ENCODE peak calls at places on chromosomes 11 and 22, in four cellular contexts. C is CD4-positive, CD25-positive, alpha-beta regulatory T cell; I is H1; F is mammary epithelial cell. R is an unnamed sample.

GRCh38 chr11:57276169-57276854 is 39.3 kb upstream of the APLNR start:
- DNase-seq in F (no peak), I (no peak), C (no peak), R (no peak)

GRCh38 chr11:13277719-13278619 is at the start of gene BMAL1:
- DNase-seq in C (peak), F (no peak), I (peak), R (peak)

GRCh38 chr11:109267293-109268095 is 154.5 kb upstream of the C11orf87 start:
- DNase-seq in C (no peak), F (peak), I (no peak), R (no peak)

GRCh38 chr22:43446881-43447280 is 35.1 kb downstream of the MPPED1 start:
- DNase-seq in F (no peak), C (no peak), I (no peak), R (no peak)

GRCh38 chr11:71286701-71287643 is 34.6 kb upstream of the SHANK2 start:
- DNase-seq in I (no peak), F (peak), C (no peak), R (peak)

GRCh38 chr11:120337133-120337895 is 1.1 kb downstream of the ARHGEF12 start:
- DNase-seq in F (peak), C (no peak), I (no peak), R (peak)

GRCh38 chr22:20211997-20212753 is 55.9 kb downstream of the RTN4R start:
- DNase-seq in F (peak), C (no peak), I (no peak), R (peak)

GRCh38 chr11:93113824-93114223 is 84.0 kb downstream of the SLC36A4 start:
- DNase-seq in C (no peak), F (no peak), I (peak), R (no peak)

GRCh38 chr11:123616505-123617198 is 37.8 kb downstream of the SCN3B start:
- DNase-seq in C (no peak), F (peak), I (no peak), R (no peak)

GRCh38 chr22:24727218-24727851 is 47.2 kb downstream of the PIWIL3 start:
- DNase-seq in I (no peak), C (no peak), F (peak), R (no peak)

GRCh38 chr11:14418801-14419417 is 59.9 kb upstream of the RRAS2 start:
- DNase-seq in F (no peak), I (no peak), C (no peak), R (no peak)

GRCh38 chr11:117970400-117971024 is 15.7 kb upstream of the IL10RA start:
- DNase-seq in F (peak), I (no peak), C (no peak), R (no peak)

GRCh38 chr11:105935791-105936190 is 86.2 kb downstream of the MSANTD4 start:
- DNase-seq in C (no peak), I (no peak), F (peak), R (no peak)

GRCh38 chr11:69122642-69123431 is 32.9 kb upstream of the SMIM38 start:
- DNase-seq in F (peak), C (no peak), I (peak), R (peak)

GRCh38 chr11:86799680-86800075 is 664 bp upstream of the PRSS23 start:
- DNase-seq in F (no peak), C (no peak), I (no peak), R (no peak)

GRCh38 chr22:45259754-45260394 is 19.2 kb upstream of the KIAA0930 start:
- DNase-seq in C (no peak), F (no peak), I (no peak), R (no peak)

GRCh38 chr11:60594998-60595637 is 79.9 kb downstream of the MS4A13 start:
- DNase-seq in I (no peak), C (no peak), F (no peak), R (no peak)

GRCh38 chr11:65858354-65859133 is 564 bp upstream of the CFL1 start:
- DNase-seq in C (no peak), F (no peak), I (no peak), R (no peak)

GRCh38 chr22:49224243-49224642 is 603.4 kb downstream of the BRD1 start:
- DNase-seq in C (no peak), I (no peak), F (no peak), R (no peak)

GRCh38 chr11:18731949-18732821 is 6.2 kb upstream of the IGSF22 start:
- DNase-seq in C (peak), I (peak), F (peak), R (no peak)

GRCh38 chr22:17717708-17718107 is 56.6 kb downstream of the BID start:
- DNase-seq in I (no peak), C (no peak), F (peak), R (no peak)

GRCh38 chr22:42171417-42171816 is 40.8 kb upstream of the CYP2D6 start:
- DNase-seq in I (no peak), F (no peak), C (no peak), R (no peak)

GRCh38 chr11:120511804-120512726 is 517 bp downstream of the GRIK4 start:
- DNase-seq in C (no peak), F (no peak), I (no peak), R (peak)

GRCh38 chr11:8597182-8597581 is 3.2 kb upstream of the STK33 start:
- DNase-seq in F (peak), C (no peak), I (no peak), R (no peak)

GRCh38 chr11:36273110-36273509 is 16.1 kb downstream of the COMMD9 start:
- DNase-seq in I (no peak), F (no peak), C (no peak), R (no peak)

GRCh38 chr22:30318773-30319419 is 7.8 kb downstream of the TBC1D10A start:
- DNase-seq in F (no peak), I (no peak), C (no peak), R (no peak)

GRCh38 chr11:11107081-11107480 is 246.0 kb downstream of the CSNK2A3 start:
- DNase-seq in C (no peak), I (no peak), F (peak), R (no peak)

GRCh38 chr11:112163875-112164521 is at the start of gene IL18:
- DNase-seq in F (no peak), C (no peak), I (peak), R (peak)

GRCh38 chr11:45155627-45156180 is 9.3 kb downstream of the PRDM11 start:
- DNase-seq in I (no peak), F (no peak), C (no peak), R (no peak)

GRCh38 chr22:49360746-49361145 is 466.9 kb downstream of the BRD1 start:
- DNase-seq in C (no peak), I (no peak), F (no peak), R (no peak)

GRCh38 chr11:36271794-36272409 is 17.3 kb downstream of the COMMD9 start:
- DNase-seq in C (no peak), F (no peak), I (no peak), R (no peak)

GRCh38 chr22:17700778-17701177 is 62.2 kb downstream of the BCL2L13 start:
- DNase-seq in C (no peak), I (no peak), F (no peak), R (no peak)

GRCh38 chr22:30445438-30445936 is 19.9 kb downstream of the MTFP1 start:
- DNase-seq in F (no peak), I (no peak), C (no peak), R (no peak)

GRCh38 chr22:31333648-31334047 is 12.5 kb downstream of the PATZ1 start:
- DNase-seq in F (no peak), C (no peak), I (no peak), R (no peak)

GRCh38 chr11:133800666-133801065 is 44.6 kb downstream of the SPATA19 start:
- DNase-seq in I (no peak), C (no peak), F (no peak), R (no peak)

GRCh38 chr22:20638143-20638870 is 130.9 kb downstream of the MED15 start:
- DNase-seq in F (no peak), C (no peak), I (no peak), R (no peak)

GRCh38 chr11:131943296-131943695 is 572.9 kb downstream of the NTM start:
- DNase-seq in I (no peak), C (no peak), F (peak), R (no peak)

GRCh38 chr11:17719028-17719939 is at the start of gene MYOD1:
- DNase-seq in I (peak), C (no peak), F (no peak), R (no peak)
- H3K27ac ChIP-seq in I (no peak), C (no peak), F (no peak), R (no peak)

GRCh38 chr11:27934830-27935145 is 173.2 kb downstream of the KIF18A start:
- DNase-seq in F (peak), I (no peak), C (no peak), R (no peak)
- H3K27ac ChIP-seq in F (peak), I (no peak), C (no peak), R (no peak)

GRCh38 chr11:469684-470667 is 19.9 kb downstream of the PTDSS2 start:
- DNase-seq in I (no peak), F (no peak), C (no peak), R (no peak)

GRCh38 chr11:471468-472145 is 21.5 kb downstream of the PTDSS2 start:
- DNase-seq in F (no peak), I (no peak), C (no peak), R (peak)

GRCh38 chr11:468036-468435 is 18.0 kb downstream of the PTDSS2 start:
- DNase-seq in C (no peak), I (no peak), F (no peak), R (no peak)

GRCh38 chr11:465896-466538 is 15.9 kb downstream of the PTDSS2 start:
- DNase-seq in F (no peak), I (no peak), C (no peak), R (no peak)

DNA sequence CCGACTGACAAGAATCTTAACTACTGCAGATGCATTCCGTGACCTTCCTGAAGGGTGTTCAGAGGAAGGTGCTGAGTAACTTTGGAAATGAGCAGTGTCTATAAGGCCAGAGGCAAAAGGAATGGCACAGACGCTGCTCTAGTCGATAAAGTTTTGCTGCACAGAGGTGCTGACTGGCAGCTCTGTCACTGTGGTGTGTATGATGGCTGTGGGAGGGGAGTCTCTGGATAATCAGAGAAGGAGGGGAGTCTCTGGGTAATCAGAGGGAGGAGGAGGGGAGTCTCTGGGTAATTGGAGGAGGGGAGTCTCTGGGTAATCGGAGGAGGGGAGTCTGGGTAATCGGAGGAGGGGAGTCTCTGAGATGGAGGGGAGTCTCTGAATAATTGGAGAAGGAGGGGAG is 18.4 kb downstream of the PTDSS2 start:
- DNase-seq in I (no peak), C (no peak), F (no peak), R (no peak)
- H3K27ac ChIP-seq in I (no peak), C (no peak), F (no peak), R (no peak)

DNA sequence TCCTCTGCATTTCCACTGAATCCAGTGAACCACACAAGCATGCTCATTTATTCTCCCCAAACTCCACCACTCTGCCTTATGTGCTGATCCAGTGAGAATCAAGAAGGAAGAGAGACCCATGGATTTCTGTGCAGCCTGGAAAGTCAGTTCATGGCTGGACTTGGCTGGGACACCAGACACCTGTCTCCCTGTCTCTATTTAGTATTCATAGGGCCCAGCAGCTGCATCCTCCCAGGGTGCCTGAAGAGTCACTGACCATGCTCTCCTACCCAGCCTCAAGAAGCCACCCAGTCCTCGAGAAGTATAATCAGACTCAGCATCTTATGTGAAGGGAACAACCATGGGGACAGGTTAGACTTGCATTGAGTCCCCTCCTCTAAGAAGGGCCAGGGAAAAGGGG is 83.2 kb downstream of the ZNF280B start:
- DNase-seq in C (no peak), F (no peak), I (no peak), R (no peak)
- H3K27ac ChIP-seq in C (no peak), F (no peak), I (no peak), R (no peak)

DNA sequence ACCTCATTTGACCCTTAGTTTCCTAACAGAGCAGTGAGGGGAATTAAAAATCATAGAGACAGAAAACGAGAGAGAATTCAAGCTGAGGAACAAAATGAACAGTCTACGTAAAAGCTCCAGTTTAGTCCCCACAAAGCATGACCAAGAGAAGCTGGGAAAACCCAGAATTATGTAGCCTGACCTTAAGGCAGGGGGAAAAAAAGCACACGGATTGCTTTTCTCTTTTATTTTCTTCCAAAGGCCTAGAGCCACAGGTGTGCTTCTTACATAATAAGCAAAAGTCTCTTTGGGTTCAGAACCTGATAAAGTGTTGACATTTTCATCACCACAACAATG is 528 bp upstream of the AMBRA1 start:
- DNase-seq in F (peak), I (no peak), C (no peak), R (no peak)
- H3K27ac ChIP-seq in F (peak), I (no peak), C (peak), R (peak)

GRCh38 chr11:67437082-67437821 is at the start of gene PTPRCAP:
- DNase-seq in C (peak), I (no peak), F (no peak), R (no peak)
- H3K27ac ChIP-seq in C (peak), I (peak), F (no peak), R (no peak)

GRCh38 chr22:47534150-47535133 is 772.0 kb downstream of the TBC1D22A start:
- DNase-seq in I (no peak), C (no peak), F (no peak), R (no peak)
- H3K27ac ChIP-seq in I (no peak), C (no peak), F (no peak), R (no peak)

DNA sequence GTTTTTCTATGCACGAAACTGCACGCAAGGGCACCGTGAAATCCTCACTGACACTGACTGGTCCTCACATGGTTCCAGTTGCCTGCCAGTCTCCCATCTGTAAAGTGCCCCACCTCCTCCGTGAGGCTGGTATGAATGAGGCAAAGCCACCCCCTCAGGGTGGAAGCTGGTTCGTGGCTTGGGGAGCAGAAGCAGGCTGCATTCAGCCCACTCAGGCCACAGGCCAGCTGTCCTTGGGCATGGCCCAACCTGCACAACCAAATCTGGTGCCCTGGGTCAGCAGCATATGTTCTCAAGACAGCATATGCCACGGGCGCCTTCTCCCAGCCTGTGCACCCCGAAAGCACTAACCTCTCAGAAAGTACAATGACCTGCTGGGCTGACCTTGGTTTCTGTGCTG is 29.3 kb downstream of the SERPINH1 start:
- DNase-seq in I (no peak), F (no peak), C (no peak), R (no peak)
- H3K27ac ChIP-seq in I (no peak), F (no peak), C (no peak), R (no peak)

GRCh38 chr22:39943366-39943765 is 16.8 kb upstream of the TMA7B start:
- DNase-seq in C (no peak), F (no peak), I (peak), R (no peak)
- H3K27ac ChIP-seq in C (peak), F (no peak), I (no peak), R (no peak)

GRCh38 chr11:1855886-1856265 is 3.0 kb downstream of the LSP1 start:
- DNase-seq in C (no peak), F (no peak), I (no peak), R (no peak)

GRCh38 chr11:1854132-1854948 is 1.5 kb downstream of the LSP1 start:
- DNase-seq in I (no peak), C (no peak), F (no peak), R (peak)

GRCh38 chr11:1856306-1857005 is 3.6 kb downstream of the LSP1 start:
- DNase-seq in C (no peak), F (no peak), I (no peak), R (peak)

GRCh38 chr11:1853376-1854131 is 670 bp downstream of the LSP1 start:
- DNase-seq in F (no peak), I (no peak), C (no peak), R (peak)

GRCh38 chr11:1854949-1855885 is 2.3 kb downstream of the LSP1 start:
- DNase-seq in F (no peak), I (no peak), C (no peak), R (peak)
- H3K27ac ChIP-seq in F (no peak), I (no peak), C (peak), R (no peak)